ENCODE peak calls at places on chromosomes 6 and 20, in seven cellular contexts. K, U, Z, S, W, C and F are unnamed samples.

GRCh38 chr20:1180949-1181348 is 3.8 kb downstream of the TMEM74B start:
- DNase-seq in K (no peak), U (no peak), Z (no peak), S (no peak), W (no peak), C (no peak), F (no peak)

GRCh38 chr20:38197217-38198008 is 32.3 kb upstream of the TGM2 start:
- DNase-seq in K (no peak), U (no peak), Z (no peak), S (no peak), W (no peak), C (no peak), F (no peak)

GRCh38 chr20:43916073-43916874 is 1.6 kb downstream of the TOX2 start:
- DNase-seq in K (peak; percentile 44), U (peak; percentile 66), Z (no peak), S (no peak), W (no peak), C (peak; percentile 62), F (no peak)

GRCh38 chr6:151493495-151494234 is at the start of gene CCDC170:
- DNase-seq in K (peak; percentile 39), U (peak; percentile 36), Z (peak; percentile 40), S (no peak), W (no peak), C (peak; percentile 63), F (no peak)

GRCh38 chr20:3088031-3088430 is 3.5 kb upstream of the AVP start:
- DNase-seq in K (no peak), U (no peak), Z (no peak), S (no peak), W (no peak), C (no peak), F (no peak)

GRCh38 chr20:4815618-4816017 is 93.9 kb downstream of the PRND start:
- DNase-seq in K (no peak), U (no peak), Z (no peak), S (no peak), W (no peak), C (no peak), F (no peak)

GRCh38 chr6:26270903-26271639 is 93.9 kb upstream of the BTN3A2 start:
- DNase-seq in K (peak; percentile 85), U (peak; percentile 97), Z (peak; percentile 75), S (peak; percentile 89), W (peak; percentile 52), C (peak; percentile 90), F (peak; percentile 89)

GRCh38 chr6:149311293-149311692 is 6.2 kb upstream of the TAB2 start:
- DNase-seq in K (no peak), U (no peak), Z (no peak), S (no peak), W (no peak), C (no peak), F (no peak)

GRCh38 chr6:105077592-105078463 is 102.0 kb downstream of the POPDC3 start:
- DNase-seq in K (peak; percentile 25), U (peak; percentile 69), Z (no peak), S (peak; percentile 27), W (no peak), C (peak; percentile 78), F (peak; percentile 63)

GRCh38 chr6:169811521-169812256 is 60.3 kb downstream of the ERMARD start:
- DNase-seq in K (no peak), U (no peak), Z (no peak), S (no peak), W (no peak), C (no peak), F (no peak)

GRCh38 chr6:107401573-107401972 is 57.8 kb downstream of the PDSS2 start:
- DNase-seq in K (no peak), U (no peak), Z (no peak), S (no peak), W (no peak), C (no peak), F (no peak)

GRCh38 chr20:19285424-19285823 is 73.0 kb downstream of the SLC24A3 start:
- DNase-seq in K (no peak), U (no peak), Z (no peak), S (no peak), W (no peak), C (no peak), F (no peak)

GRCh38 chr20:35838213-35838612 is 66.4 kb downstream of the PHF20 start:
- DNase-seq in K (no peak), U (no peak), Z (no peak), S (no peak), W (no peak), C (no peak), F (no peak)

GRCh38 chr6:70166088-70166958 is 136.6 kb downstream of the COL9A1 start:
- DNase-seq in K (peak; percentile 53), U (peak; percentile 62), Z (peak; percentile 61), S (peak; percentile 29), W (peak; percentile 20), C (peak; percentile 75), F (peak; percentile 50)

GRCh38 chr6:3438190-3439167 is 18.4 kb downstream of the SLC22A23 start:
- DNase-seq in K (no peak), U (peak; percentile 81), Z (no peak), S (peak; percentile 48), W (no peak), C (peak; percentile 77), F (peak; percentile 88)

GRCh38 chr20:41989935-41990635 is 371.9 kb upstream of the CHD6 start:
- DNase-seq in K (no peak), U (no peak), Z (no peak), S (no peak), W (no peak), C (no peak), F (no peak)

GRCh38 chr6:4313044-4313686 is 177.8 kb upstream of the ECI2 start:
- DNase-seq in K (no peak), U (peak; percentile 93), Z (no peak), S (peak; percentile 53), W (no peak), C (peak; percentile 98), F (peak; percentile 95)

GRCh38 chr20:2093200-2093781 is 8.3 kb upstream of the STK35 start:
- DNase-seq in K (peak; percentile 37), U (peak; percentile 10), Z (no peak), S (no peak), W (no peak), C (peak; percentile 41), F (peak; percentile 59)

GRCh38 chr6:141890661-141891060 is 242.1 kb upstream of the GJE1 start:
- DNase-seq in K (no peak), U (no peak), Z (no peak), S (no peak), W (no peak), C (no peak), F (no peak)

GRCh38 chr20:64133951-64134407 is 26.6 kb upstream of the NPBWR2 start:
- DNase-seq in K (no peak), U (peak; percentile 25), Z (no peak), S (no peak), W (no peak), C (no peak), F (no peak)

GRCh38 chr6:34120953-34121675 is 24.8 kb downstream of the GRM4 start:
- DNase-seq in K (no peak), U (peak; percentile 6), Z (no peak), S (no peak), W (no peak), C (no peak), F (no peak)

GRCh38 chr6:134230087-134230717 is 87.7 kb downstream of the SGK1 start:
- DNase-seq in K (no peak), U (no peak), Z (no peak), S (no peak), W (no peak), C (no peak), F (no peak)

GRCh38 chr6:114364295-114364694 is 21.5 kb upstream of the HS3ST5 start:
- DNase-seq in K (no peak), U (peak; percentile 19), Z (no peak), S (no peak), W (no peak), C (peak; percentile 44), F (peak; percentile 65)

GRCh38 chr6:38149526-38149925 is 330.0 kb downstream of the ZFAND3 start:
- DNase-seq in K (no peak), U (no peak), Z (no peak), S (no peak), W (no peak), C (no peak), F (no peak)

GRCh38 chr6:146914563-146915483 is 289.4 kb upstream of the STXBP5 start:
- DNase-seq in K (no peak), U (peak; percentile 97), Z (no peak), S (peak; percentile 55), W (no peak), C (peak; percentile 97), F (peak; percentile 84)

GRCh38 chr6:167766986-167767714 is 59.6 kb upstream of the AFDN start:
- DNase-seq in K (no peak), U (no peak), Z (no peak), S (no peak), W (no peak), C (no peak), F (no peak)

GRCh38 chr6:166206510-166207389 is 39.1 kb upstream of the TBXT start:
- DNase-seq in K (no peak), U (no peak), Z (no peak), S (no peak), W (no peak), C (no peak), F (no peak)

GRCh38 chr20:43022081-43022480 is 167.6 kb downstream of the PTPRT start:
- DNase-seq in K (no peak), U (no peak), Z (no peak), S (no peak), W (no peak), C (no peak), F (no peak)